ENCODE peak calls at places on chromosomes 5 and 9, in nine cellular contexts. O is lower lobe of right lung, A is left lung, H is ovary, B is astrocyte of the spinal cord, P is tibial nerve, V is WERI-Rb-1, K is cardiac muscle cell, G is colonic mucosa. M is an unnamed sample.

GRCh38 chr9:121288874-121289553 is 21.1 kb downstream of the GSN start:
- DNase-seq in V (peak; percentile 90), O (peak; percentile 70), G (peak; percentile 70), B (peak; percentile 82), P (peak; percentile 47), H (peak; percentile 87), A (no peak), K (peak; percentile 91), M (no peak)

GRCh38 chr9:130243015-130243881 is 22.3 kb upstream of the HMCN2 start:
- DNase-seq in B (peak; percentile 22), O (peak; percentile 80), G (peak; percentile 83), P (peak; percentile 74), A (peak; percentile 87), K (peak; percentile 46), H (peak; percentile 85), V (peak; percentile 92), M (peak; percentile 76)

GRCh38 chr9:70222354-70222753 is 36.4 kb upstream of the SMC5 start:
- DNase-seq in P (no peak), B (no peak), K (no peak), A (no peak), O (no peak), H (no peak), G (no peak), V (no peak), M (no peak)

GRCh38 chr9:130227833-130228232 is 37.7 kb upstream of the HMCN2 start:
- DNase-seq in B (no peak), P (no peak), O (peak; percentile 3), A (no peak), V (no peak), H (no peak), G (no peak), K (no peak), M (no peak)

GRCh38 chr5:87850843-87851242 is 417.8 kb downstream of the TMEM161B start:
- DNase-seq in O (no peak), K (no peak), P (no peak), B (peak; percentile 9), H (no peak), G (no peak), V (no peak), A (no peak), M (no peak)

GRCh38 chr9:131270171-131271015 is 5.9 kb downstream of the FAM78A start:
- DNase-seq in O (peak; percentile 85), P (peak; percentile 38), H (no peak), A (peak; percentile 89), V (no peak), B (no peak), K (peak; percentile 32), G (no peak), M (no peak)

GRCh38 chr5:120958877-120959485 is 494.9 kb downstream of the PRR16 start:
- DNase-seq in H (no peak), A (no peak), K (no peak), P (no peak), B (no peak), V (no peak), O (no peak), G (no peak), M (no peak)

GRCh38 chr5:178551468-178551867 is 38.7 kb downstream of the COL23A1 start:
- DNase-seq in O (no peak), A (no peak), G (no peak), H (no peak), K (no peak), P (no peak), V (no peak), B (no peak), M (no peak)

GRCh38 chr5:109325456-109325855 is 84.3 kb downstream of the PJA2 start:
- DNase-seq in P (no peak), A (no peak), G (no peak), V (no peak), B (no peak), K (no peak), H (no peak), O (no peak), M (no peak)

DNA sequence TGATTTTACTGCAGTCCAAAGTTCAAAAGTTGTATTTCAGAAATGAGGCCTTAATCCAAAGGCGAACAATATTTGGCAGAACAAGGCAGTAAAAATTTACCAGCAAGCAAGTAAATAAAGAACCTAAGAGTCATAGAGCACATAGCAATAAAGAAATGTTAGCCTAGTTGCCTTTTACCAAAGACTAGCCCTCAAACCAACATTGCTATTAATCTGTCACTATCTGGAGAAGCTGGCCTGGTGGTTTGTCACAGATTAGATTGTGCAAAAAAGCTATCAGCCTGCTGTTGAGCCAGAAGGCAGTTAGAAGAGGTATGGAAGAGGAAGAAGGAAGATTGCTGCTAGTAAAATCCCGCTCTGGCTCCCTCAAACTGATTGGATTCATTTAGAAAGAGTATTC is 304.7 kb upstream of the KLF4 start:
- DNase-seq in G (peak; percentile 74), B (no peak), P (no peak), H (no peak), V (no peak), O (no peak), A (no peak), K (no peak), M (no peak)
- TF ChIP-seq CTCF in G (no peak), B (no peak), P (no peak), H (no peak), V (no peak), O (no peak), A (no peak), K (no peak), M (no peak)

DNA sequence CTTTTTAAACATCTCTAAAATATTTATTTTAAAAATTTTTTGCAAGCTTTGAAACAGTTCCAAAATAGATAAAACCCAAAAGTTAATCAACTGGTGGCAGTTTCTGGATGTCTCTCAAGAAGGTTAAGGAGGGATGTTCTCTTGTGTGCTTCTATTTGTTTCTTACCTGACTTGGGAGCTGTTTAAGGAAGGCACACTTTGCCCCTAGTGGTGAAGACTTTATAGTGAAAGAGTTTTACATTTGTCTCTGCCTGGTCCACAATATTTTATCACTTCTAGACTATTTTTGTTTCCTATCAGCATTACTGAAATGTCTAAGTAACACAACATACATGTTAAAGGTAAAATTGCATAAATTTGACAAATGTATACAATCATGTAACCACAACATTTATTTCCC is 552.8 kb downstream of the SEMA5A start:
- DNase-seq in V (no peak), B (no peak), K (peak; percentile 36), G (no peak), O (no peak), H (no peak), P (no peak), A (no peak), M (no peak)
- TF ChIP-seq CTCF in V (peak; percentile 64), B (peak; percentile 62), K (peak; percentile 60), G (no peak), O (peak; percentile 11), H (no peak), P (no peak), A (no peak), M (no peak)

DNA sequence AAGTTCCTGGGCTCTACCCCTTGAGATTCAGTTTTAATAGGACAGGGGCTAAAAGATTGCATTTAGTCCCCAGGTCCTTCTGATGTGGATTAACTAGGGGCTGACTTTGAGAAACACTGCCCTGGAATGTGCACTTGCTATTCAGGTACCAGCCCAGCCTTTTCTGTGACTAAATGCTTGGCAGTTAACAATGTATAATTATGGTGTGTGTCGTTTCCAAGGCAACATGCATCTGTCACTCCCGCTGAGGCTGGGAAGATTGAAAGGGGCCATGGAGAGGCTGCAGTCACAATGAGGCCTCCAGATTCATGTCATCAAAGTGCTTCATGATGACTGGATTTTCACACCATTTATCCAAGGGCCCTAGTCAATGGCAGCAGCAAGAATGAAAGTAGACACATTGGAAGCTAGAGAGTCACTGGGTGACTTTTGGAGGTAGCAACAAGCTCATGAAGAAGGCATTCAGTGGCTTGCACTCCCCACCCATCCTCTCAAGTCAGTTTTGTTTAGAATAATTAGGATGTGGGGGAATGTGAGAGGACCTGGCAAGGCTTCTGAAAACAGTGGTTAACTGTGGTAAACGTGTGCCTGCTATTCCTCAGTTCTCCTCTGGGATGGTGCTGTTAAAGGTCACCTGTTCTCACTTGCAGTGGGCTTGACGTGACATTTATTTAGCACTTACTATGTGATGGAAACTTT is 28.3 kb downstream of the RAI14 start:
- DNase-seq in H (no peak), V (no peak), A (no peak), K (peak; percentile 42), G (no peak), P (no peak), O (no peak), B (peak; percentile 83), M (no peak)
- TF ChIP-seq CTCF in H (no peak), V (no peak), A (no peak), K (peak; percentile 8), G (no peak), P (no peak), O (no peak), B (no peak), M (no peak)

DNA sequence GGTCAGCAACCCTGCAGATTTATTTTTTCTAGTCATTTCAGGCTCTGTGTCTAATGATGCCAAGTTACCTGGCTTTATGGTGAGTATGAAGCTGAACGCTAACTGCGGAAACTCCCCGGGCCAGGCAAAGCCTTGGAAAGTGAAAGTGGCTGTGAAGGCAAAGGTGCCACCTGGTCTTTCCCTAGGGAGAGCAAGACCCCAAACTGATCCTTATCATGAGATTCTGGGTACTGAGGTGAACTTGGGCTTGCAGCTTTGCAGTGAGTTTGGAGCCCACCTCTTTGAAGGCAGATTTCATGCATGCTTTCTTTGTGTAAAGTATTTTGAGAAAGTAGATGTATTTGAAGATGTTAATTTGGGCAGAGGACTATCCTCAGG is 63.3 kb downstream of the CARTPT start:
- DNase-seq in A (no peak), V (no peak), B (no peak), P (no peak), O (no peak), H (no peak), G (no peak), K (no peak), M (no peak)
- TF ChIP-seq CTCF in A (no peak), V (no peak), B (no peak), P (no peak), O (no peak), H (no peak), G (no peak), K (no peak), M (no peak)

DNA sequence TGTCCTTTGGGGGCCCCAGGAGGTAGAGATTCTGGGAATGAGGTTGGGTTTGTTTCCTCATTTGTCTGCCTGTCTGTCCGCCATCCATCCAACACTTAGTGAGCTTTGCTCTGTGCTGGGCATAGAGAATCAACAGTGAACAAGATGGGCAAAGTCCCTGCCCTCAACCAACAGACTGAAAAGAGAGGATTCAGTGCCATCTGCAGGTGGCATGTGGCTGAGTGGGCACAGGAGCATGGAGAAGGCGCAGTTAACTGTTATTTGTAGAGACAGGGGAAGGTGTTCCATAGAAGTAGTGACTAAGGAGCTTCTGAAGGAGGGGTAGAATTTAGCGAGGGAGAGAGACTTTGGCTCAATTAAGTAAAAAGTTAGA is 23.1 kb downstream of the POLR1E start:
- DNase-seq in H (no peak), A (no peak), K (no peak), B (no peak), G (no peak), V (no peak), O (no peak), P (no peak), M (no peak)
- TF ChIP-seq CTCF in H (no peak), A (no peak), K (no peak), B (no peak), G (no peak), V (no peak), O (no peak), P (no peak), M (no peak)